ENCODE peak calls at places on chromosomes 11 and 22, in five cellular contexts. P, S, T, V and C are unnamed samples.

GRCh38 chr11:3161309-3161708 is 3.8 kb downstream of the OSBPL5 start:
- DNase-seq in P (no peak), T (no peak), V (no peak), S (peak; percentile 62), C (no peak)

GRCh38 chr22:27255580-27255979 is 546.0 kb downstream of the MN1 start:
- DNase-seq in V (no peak), T (no peak), S (no peak), P (no peak), C (no peak)

GRCh38 chr11:69359735-69360470 is 65.9 kb downstream of the MYEOV start:
- DNase-seq in P (no peak), T (no peak), S (no peak), V (no peak), C (no peak)

GRCh38 chr22:47173535-47174021 is 411.1 kb downstream of the TBC1D22A start:
- DNase-seq in T (no peak), V (no peak), P (peak; percentile 4), S (peak; percentile 50), C (no peak)

GRCh38 chr11:16610738-16611388 is 127.6 kb upstream of the C11orf58 start:
- DNase-seq in T (peak; percentile 26), V (no peak), S (peak; percentile 47), P (no peak), C (no peak)

GRCh38 chr11:36116161-36116560 is 172.3 kb downstream of the LDLRAD3 start:
- DNase-seq in S (no peak), V (no peak), T (no peak), P (no peak), C (no peak)

GRCh38 chr11:13721760-13722159 is 53.3 kb downstream of the FAR1 start:
- DNase-seq in V (no peak), P (no peak), T (no peak), S (no peak), C (no peak)

GRCh38 chr11:43947003-43947500 is 4.6 kb downstream of the C11orf96 start:
- DNase-seq in T (no peak), P (no peak), S (peak; percentile 70), V (no peak), C (no peak)

DNA sequence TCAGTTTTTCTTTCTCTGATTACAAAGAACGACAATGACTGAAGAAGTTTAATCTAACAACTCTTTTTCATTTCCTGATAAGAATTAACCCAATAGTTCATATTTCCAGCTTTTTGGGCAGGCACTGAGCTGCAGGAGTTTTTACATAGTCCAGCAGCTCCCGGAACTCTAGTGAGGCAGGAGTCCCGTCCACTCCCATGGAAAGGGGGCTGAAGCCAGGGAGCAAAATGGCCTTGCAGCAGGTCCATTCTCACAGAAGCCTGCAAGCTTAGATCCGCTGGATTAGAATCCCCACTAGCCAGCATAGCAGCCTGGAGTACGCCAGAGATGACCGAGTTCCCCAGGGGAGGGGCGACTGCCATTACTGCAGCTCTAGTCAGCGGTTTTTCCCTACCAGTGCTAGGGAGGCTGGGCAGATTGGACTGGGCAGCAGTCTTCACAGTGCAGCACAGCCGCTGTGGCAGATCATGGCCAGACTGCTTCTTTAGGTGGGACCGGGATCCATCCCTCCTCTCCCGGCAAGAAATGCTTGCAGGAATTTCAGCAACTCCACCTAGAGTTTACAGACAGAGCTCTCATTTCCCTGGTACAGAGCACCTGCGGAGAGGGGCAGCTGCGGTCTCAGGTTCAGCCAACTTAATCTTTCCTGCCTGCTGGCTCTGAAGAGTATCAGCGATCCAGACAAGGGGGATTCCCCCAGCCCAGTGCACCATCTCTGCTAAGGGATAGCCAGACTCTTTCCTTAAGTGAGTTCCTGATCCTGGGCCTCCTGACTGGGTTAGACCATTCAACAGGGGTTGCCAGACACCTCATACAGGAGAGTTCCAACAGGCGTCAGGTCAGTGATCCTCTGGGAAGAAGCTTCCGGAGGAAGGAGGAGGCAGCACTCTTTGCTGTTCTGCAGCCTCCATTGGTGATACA is 742 bp upstream of the CASP4 start:
- DNase-seq in T (peak; percentile 11), P (peak; percentile 40), S (peak; percentile 68), V (no peak), C (no peak)
- TF ChIP-seq CTCF in T (no peak), P (no peak), S (no peak), V (no peak), C (no peak)

GRCh38 chr11:33970984-33971466 is 79.1 kb upstream of the LMO2 start:
- DNase-seq in T (peak; percentile 77), S (peak; percentile 62), P (peak; percentile 29), V (peak; percentile 55), C (peak; percentile 58)

GRCh38 chr11:33965032-33965431 is 73.2 kb upstream of the LMO2 start:
- DNase-seq in T (no peak), P (no peak), S (no peak), V (no peak), C (no peak)

DNA sequence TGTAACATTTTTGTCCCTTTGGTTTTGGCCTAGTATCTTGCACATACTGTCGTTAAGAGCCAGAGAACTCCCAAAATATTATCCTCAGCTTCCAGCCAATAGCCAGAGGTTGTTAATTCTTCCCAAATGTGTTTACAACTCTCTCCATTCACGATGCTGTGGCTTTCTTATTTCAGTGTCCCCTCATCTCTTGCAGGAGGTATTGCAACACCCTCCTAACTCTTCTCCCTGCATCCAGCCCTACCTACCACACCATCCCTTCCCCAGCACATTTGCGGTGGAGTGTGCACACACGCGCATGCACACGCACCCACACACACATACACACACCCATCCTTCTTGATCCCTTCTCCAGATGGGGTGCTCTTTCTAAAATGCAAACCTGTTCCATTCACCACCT is 75.6 kb upstream of the LMO2 start:
- DNase-seq in T (no peak), V (no peak), S (no peak), P (no peak), C (no peak)
- H3K27ac ChIP-seq in T (no peak overlapping the region), V (no peak overlapping the region), S (no peak overlapping the region), P (no peak overlapping the region), C (no peak overlapping the region)

GRCh38 chr22:45285431-45286058 is 796 bp downstream of the UPK3A start:
- DNase-seq in V (no peak), S (no peak), T (peak; percentile 48), P (no peak), C (no peak)
- TF ChIP-seq CTCF in V (no peak), S (no peak), T (no peak), P (no peak), C (no peak)

GRCh38 chr11:65290448-65291165 is 24.1 kb upstream of the CDC42EP2 start:
- DNase-seq in S (peak; percentile 97), T (peak; percentile 68), P (peak; percentile 93), V (no peak), C (no peak)
- H3K27ac ChIP-seq in S (peak overlapping the region; percentile 90), T (peak overlapping the region; percentile 96), P (peak overlapping the region; percentile 77), V (peak overlapping the region; percentile 94), C (peak overlapping the region; percentile 79)

GRCh38 chr22:10727393-10727792 is 4800.6 kb upstream of the OR11H1 start:
- DNase-seq in T (no peak), P (no peak), S (no peak), V (no peak), C (no peak)
- TF ChIP-seq CTCF in T (no peak), P (no peak), S (no peak), V (no peak), C (no peak)

GRCh38 chr22:21845558-21846452 is 21.6 kb downstream of the MAPK1 start:
- DNase-seq in S (no peak), P (no peak), V (no peak), T (no peak), C (no peak)
- H3K27ac ChIP-seq in S (no peak overlapping the region), P (peak overlapping the region; percentile 30), V (no peak overlapping the region), T (no peak overlapping the region), C (no peak overlapping the region)

DNA sequence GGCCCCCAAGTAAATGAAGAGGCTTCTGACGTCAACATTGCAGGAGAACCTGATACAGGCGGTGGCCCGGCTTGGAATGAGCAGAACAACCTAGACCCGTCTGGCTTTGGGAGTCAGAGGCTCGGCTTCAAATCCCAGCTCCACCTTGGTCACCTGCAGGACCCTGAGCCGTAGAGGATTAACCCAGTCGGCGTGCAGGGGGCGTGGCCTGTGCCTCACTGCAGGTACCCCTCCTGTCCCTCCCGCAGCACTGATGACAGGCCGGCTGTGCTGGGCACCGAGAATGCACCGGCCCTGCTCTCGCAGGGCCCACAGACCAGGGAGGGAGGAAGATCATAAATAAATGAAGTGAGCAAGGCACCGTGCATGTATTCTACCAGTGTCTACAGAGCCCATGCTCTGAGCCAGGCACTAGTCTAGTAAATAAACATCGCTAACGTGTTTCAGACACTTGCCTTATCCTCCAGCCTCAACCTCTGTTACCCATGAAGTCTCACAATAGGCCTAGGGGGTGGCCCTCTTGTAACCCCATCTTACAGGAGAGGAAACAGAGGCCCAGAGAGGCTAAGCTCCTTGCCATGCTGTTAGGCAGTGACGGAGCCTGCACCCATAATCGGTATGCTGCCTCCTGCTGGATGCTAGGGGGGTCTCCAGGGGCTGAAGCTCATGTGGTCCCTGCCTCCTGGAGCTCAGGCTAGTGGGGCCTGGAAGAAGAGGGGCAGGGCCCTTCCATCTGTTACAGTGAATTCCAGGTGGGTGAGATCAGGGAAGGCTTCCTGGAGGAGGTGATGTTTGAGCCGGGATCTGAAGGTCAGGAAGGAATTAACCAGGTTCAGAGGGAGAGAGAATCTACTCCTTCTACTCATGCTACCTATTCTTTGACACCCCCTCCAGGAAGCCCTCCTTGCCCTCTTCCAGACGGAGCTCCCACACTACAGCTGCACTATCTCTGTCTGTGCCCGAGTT is 53.4 kb downstream of the RTL6 start:
- DNase-seq in V (no peak), T (no peak), S (no peak), P (no peak), C (no peak)
- TF ChIP-seq CTCF in V (no peak), T (peak; percentile 10), S (no peak), P (no peak), C (no peak)

DNA sequence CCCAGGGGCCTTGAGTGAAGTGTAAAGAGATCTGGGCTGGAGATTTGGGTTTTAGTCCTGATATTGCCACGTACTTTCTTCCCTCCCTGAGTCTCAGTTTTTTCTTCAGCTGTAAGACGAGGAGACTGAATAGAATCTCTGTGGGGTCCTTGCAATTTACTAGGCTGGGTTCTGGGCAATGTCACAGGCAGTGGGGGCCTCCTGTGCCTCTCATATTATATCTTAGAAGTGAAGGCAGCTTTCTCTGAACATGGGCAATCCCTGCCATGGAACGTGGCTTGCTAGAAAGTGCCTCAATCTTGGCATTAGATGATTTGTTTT is 62.0 kb upstream of the PTPRJ start:
- DNase-seq in T (no peak), P (no peak), S (no peak), V (no peak), C (no peak)
- H3K27ac ChIP-seq in T (peak overlapping the region; percentile 75), P (no peak overlapping the region), S (peak overlapping the region; percentile 64), V (peak overlapping the region; percentile 76), C (peak overlapping the region; percentile 60)